ENCODE peak calls at places on chromosomes 4 and X, in four cellular contexts. D is heart left ventricle, K is foreskin keratinocyte, M is MM.1S. B is an unnamed sample.

GRCh38 chr4:183072181-183072580 is 26.9 kb upstream of the WWC2 start:
- DNase-seq in D (no peak), K (no peak), M (no peak), B (no peak)

GRCh38 chr4:18213576-18214198 is 192.1 kb upstream of the LCORL start:
- DNase-seq in D (no peak), K (no peak), M (peak; percentile 70), B (no peak)

GRCh38 chr4:88858752-88859151 is 161.1 kb upstream of the NAP1L5 start:
- DNase-seq in D (no peak), K (no peak), M (peak; percentile 67), B (no peak)

GRCh38 chr4:67106846-67107467 is 438.3 kb downstream of the CENPC start:
- DNase-seq in D (no peak), K (no peak), M (no peak), B (no peak)

GRCh38 chrX:91080822-91081221 is 353.8 kb upstream of the PABPC5 start:
- DNase-seq in D (no peak), K (no peak), M (no peak), B (no peak)

GRCh38 chr4:121016630-121017029 is 55.7 kb downstream of the NDNF start:
- DNase-seq in D (no peak), K (no peak), M (no peak), B (no peak)

GRCh38 chr4:17511950-17512795 is at the start of gene QDPR:
- DNase-seq in D (peak; percentile 88), K (peak; percentile 16), M (peak; percentile 92), B (peak; percentile 82)

GRCh38 chr4:139301821-139302611 is at the start of gene NDUFC1:
- DNase-seq in D (peak; percentile 50), K (no peak), M (peak; percentile 65), B (peak; percentile 76)

GRCh38 chr4:162706051-162706450 is 460.6 kb downstream of the NAF1 start:
- DNase-seq in D (no peak), K (no peak), M (no peak), B (no peak)

GRCh38 chrX:39336709-39337294 is 535.5 kb downstream of the MID1IP1 start:
- DNase-seq in D (no peak), K (no peak), M (peak; percentile 83), B (no peak)

GRCh38 chr4:81152839-81153713 is 61.9 kb downstream of the PRKG2 start:
- DNase-seq in D (no peak), K (peak; percentile 57), M (no peak), B (no peak)

GRCh38 chrX:149010026-149010898 is 494.8 kb downstream of the IDS start:
- DNase-seq in D (no peak), K (no peak), M (no peak), B (no peak)

GRCh38 chr4:165656829-165657467 is 216.1 kb upstream of the TLL1 start:
- DNase-seq in D (no peak), K (no peak), M (no peak), B (no peak)

GRCh38 chrX:98956014-98956413 is 1454.1 kb downstream of the PCDH19 start:
- DNase-seq in D (no peak), K (no peak), M (no peak), B (no peak)

GRCh38 chr4:156575430-156576073 is 396.0 kb downstream of the PDGFC start:
- DNase-seq in D (no peak), K (no peak), M (no peak), B (no peak)

GRCh38 chr4:114601304-114602052 is 2.9 kb downstream of the UGT8 start:
- DNase-seq in D (no peak), K (no peak), M (no peak), B (no peak)

GRCh38 chr4:98566491-98567008 is 91.9 kb downstream of the TSPAN5 start:
- DNase-seq in D (no peak), K (no peak), M (no peak), B (no peak)

GRCh38 chrX:140817943-140818342 is 108.4 kb downstream of the LINC00632 start:
- DNase-seq in D (no peak), K (no peak), M (peak; percentile 57), B (no peak)

GRCh38 chrX:97616883-97617510 is 733.3 kb downstream of the RPA4 start:
- DNase-seq in D (no peak), K (peak; percentile 69), M (peak; percentile 79), B (no peak)

GRCh38 chrX:71489540-71489939 is 43.4 kb upstream of the OGT start:
- DNase-seq in D (no peak), K (no peak), M (no peak), B (no peak)

GRCh38 chrX:48960291-48960690 is 2.9 kb upstream of the OTUD5 start:
- DNase-seq in D (peak; percentile 20), K (no peak), M (no peak), B (no peak)

GRCh38 chrX:48956728-48957414 is 536 bp downstream of the OTUD5 start:
- DNase-seq in D (peak; percentile 33), K (no peak), M (peak; percentile 27), B (peak; percentile 30)

GRCh38 chrX:48957477-48957826 is at the start of gene OTUD5:
- DNase-seq in D (peak; percentile 68), K (no peak), M (no peak), B (peak; percentile 78)

GRCh38 chrX:48958635-48959094 is 1.3 kb upstream of the OTUD5 start:
- DNase-seq in D (peak; percentile 50), K (peak; percentile 12), M (peak; percentile 17), B (peak; percentile 47)

GRCh38 chrX:48957827-48958634 is 624 bp upstream of the OTUD5 start:
- DNase-seq in D (peak; percentile 97), K (peak; percentile 92), M (peak; percentile 95), B (peak; percentile 95)
- H3K4me1 ChIP-seq in D (peaks cover 39% of the 10 kb centered on the region), K (peaks cover 6% of the 10 kb centered on the region), M (peaks cover 32% of the 10 kb centered on the region), B (peaks cover 6% of the 10 kb centered on the region)

GRCh38 chrX:13428055-13428786 is 108.4 kb upstream of the ATXN3L start:
- DNase-seq in D (no peak), K (peak; percentile 76), M (no peak), B (no peak)
- H3K4me1 ChIP-seq in D (peaks cover 10% of the 10 kb centered on the region), K (no peaks in the 10 kb centered on the region), M (no peaks in the 10 kb centered on the region), B (peaks cover 4% of the 10 kb centered on the region)

DNA sequence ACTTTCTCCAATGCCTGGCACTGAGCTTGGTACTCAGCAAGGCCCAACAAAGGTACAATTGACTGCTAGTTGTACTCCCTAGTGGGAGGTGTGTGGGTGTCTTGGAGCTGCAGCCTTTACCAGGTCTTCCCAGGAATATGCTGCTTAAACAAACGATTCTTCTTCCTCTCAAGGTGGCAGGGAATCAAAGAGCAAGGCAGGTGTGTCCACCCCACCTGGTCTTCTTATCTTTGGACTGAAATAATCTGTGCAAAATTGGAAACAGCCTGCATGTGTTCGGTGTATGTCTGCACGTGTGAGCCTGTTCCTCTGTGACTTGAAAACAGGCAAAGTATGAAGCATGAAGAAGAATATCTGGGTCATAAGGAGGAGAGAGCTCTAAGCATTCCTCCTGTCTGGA is 235.3 kb downstream of the PTTG2 start:
- DNase-seq in D (no peak), K (no peak), M (no peak), B (no peak)
- H3K4me1 ChIP-seq in D (peaks cover 39% of the 10 kb centered on the region), K (no peaks in the 10 kb centered on the region), M (no peaks in the 10 kb centered on the region), B (peaks cover 10% of the 10 kb centered on the region)

DNA sequence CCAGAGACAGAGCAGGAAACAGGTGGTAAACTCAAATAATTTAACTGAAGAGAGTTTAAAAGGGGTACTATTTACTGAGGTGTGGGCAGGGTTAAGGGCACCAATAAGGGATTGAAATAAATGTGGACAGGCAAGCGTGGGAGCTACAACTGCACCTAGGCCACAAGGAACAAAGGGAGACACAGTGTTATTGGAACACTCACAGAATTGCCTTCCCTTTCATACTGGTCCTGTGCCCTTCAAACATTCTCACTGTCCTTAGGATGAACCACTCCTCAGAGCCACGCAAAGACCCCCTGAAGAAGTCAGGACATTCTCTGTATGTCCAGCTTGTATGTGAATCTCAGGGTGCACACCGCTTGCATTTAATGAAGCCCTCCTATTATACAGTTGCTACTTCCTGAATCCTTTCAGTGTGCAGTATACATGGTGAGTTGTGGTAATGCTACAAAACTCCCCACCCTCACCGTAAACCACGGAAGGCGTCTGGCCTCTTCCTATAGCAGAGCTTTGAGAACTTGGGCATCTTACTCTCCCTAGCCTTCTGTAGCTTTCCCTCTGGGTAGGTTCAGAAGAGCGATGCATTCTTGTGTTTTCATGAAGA is 9.6 kb upstream of the MRPL1 start:
- DNase-seq in D (no peak), K (no peak), M (no peak), B (no peak)
- H3K4me1 ChIP-seq in D (peaks cover 38% of the 10 kb centered on the region), K (peaks cover 8% of the 10 kb centered on the region), M (peaks cover 6% of the 10 kb centered on the region), B (no peaks in the 10 kb centered on the region)

DNA sequence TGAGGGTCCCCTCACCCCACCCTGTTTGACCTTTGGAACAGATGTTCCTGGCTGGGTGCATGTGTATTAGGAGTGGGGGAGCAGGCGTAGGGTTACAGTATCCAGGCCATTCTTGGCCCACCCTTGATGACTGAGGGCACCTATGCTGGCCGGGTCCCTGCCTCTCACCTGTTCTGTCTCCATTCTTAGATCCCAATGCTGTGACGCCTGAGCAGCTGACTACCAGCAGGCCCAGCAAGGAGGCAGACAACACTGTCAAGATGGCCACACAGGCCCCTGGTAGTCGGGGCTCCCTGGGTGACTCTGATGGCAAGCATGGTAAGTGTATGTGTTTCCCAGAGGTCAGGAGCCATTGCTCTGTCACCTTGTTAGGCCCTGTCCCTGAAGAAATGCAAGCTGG is 10.9 kb downstream of the EFNB1 start:
- DNase-seq in D (no peak), K (no peak), M (no peak), B (no peak)
- H3K4me1 ChIP-seq in D (peaks cover 19% of the 10 kb centered on the region), K (peaks cover 23% of the 10 kb centered on the region), M (no peaks in the 10 kb centered on the region), B (no peaks in the 10 kb centered on the region)

DNA sequence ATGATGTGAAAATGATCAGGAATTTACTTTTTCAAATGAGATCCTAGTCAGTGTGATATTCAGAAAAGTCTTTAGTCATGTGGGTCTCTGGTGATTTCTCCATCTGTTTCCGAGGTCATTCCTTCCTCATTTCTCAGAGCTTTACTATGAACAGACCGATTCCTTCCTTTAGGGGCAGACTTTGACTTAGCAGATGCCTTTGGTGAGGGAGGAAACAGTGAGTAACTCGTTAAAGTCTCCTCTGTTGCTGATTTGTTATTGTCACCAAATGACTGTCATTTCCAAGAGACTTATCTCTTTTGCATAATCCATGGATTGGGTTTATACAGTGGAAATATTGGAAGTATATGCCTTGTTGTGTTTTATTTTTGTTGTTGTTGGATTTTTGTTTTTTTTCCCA is 76.2 kb upstream of the CD99 start:
- DNase-seq in D (no peak), K (no peak), M (no peak), B (no peak)
- H3K4me1 ChIP-seq in D (peaks cover 21% of the 10 kb centered on the region), K (peaks cover 6% of the 10 kb centered on the region), M (no peaks in the 10 kb centered on the region), B (no peaks in the 10 kb centered on the region)

GRCh38 chr4:40349561-40350198 is 14.5 kb downstream of the CHRNA9 start:
- DNase-seq in D (no peak), K (no peak), M (no peak), B (no peak)
- H3K4me1 ChIP-seq in D (no peaks in the 10 kb centered on the region), K (no peaks in the 10 kb centered on the region), M (no peaks in the 10 kb centered on the region), B (no peaks in the 10 kb centered on the region)

B was measured in psoas muscle.